ENCODE peak calls at places on chromosomes 5 and 9, in four cellular contexts. L is psoas muscle, U is cardiac muscle cell, X is cardiac fibroblast. Q is an unnamed sample.

GRCh38 chr9:36033788-36034187 is 2.9 kb upstream of the RECK start:
- DNase-seq in L (no peak), U (no peak), X (no peak), Q (no peak)

GRCh38 chr9:133737071-133737773 is 930 bp downstream of the SARDH start:
- DNase-seq in L (no peak), U (no peak), X (no peak), Q (no peak)

GRCh38 chr5:39533749-39534148 is 109.0 kb upstream of the DAB2 start:
- DNase-seq in L (no peak), U (no peak), X (no peak), Q (no peak)

GRCh38 chr5:119743927-119744326 is 114.6 kb downstream of the FAM170A start:
- DNase-seq in L (no peak), U (peak), X (peak), Q (peak)

GRCh38 chr9:98991981-98992884 is 48.5 kb downstream of the COL15A1 start:
- DNase-seq in L (no peak), U (no peak), X (no peak), Q (no peak)

GRCh38 chr5:135135530-135136201 is 101.6 kb upstream of the PITX1 start:
- DNase-seq in L (peak), U (no peak), X (peak), Q (peak)

GRCh38 chr9:78806492-78807160 is 509.7 kb downstream of the PSAT1 start:
- DNase-seq in L (no peak), U (no peak), X (no peak), Q (no peak)

GRCh38 chr5:9536717-9537116 is 9.2 kb downstream of the SEMA5A start:
- DNase-seq in L (no peak), U (no peak), X (no peak), Q (no peak)

GRCh38 chr5:126640867-126641266 is 40.1 kb downstream of the PHAX start:
- DNase-seq in L (no peak), U (no peak), X (no peak), Q (no peak)

GRCh38 chr9:104879555-104880318 is 48.2 kb downstream of the ABCA1 start:
- DNase-seq in L (no peak), U (peak), X (peak), Q (peak)

GRCh38 chr5:115685966-115686691 is 60.3 kb upstream of the TMED7 start:
- DNase-seq in L (no peak), U (peak), X (peak), Q (peak)

GRCh38 chr9:129802833-129803678 is at the start of gene TOR1B:
- DNase-seq in L (peak), U (peak), X (peak), Q (peak)
- TF ChIP-seq CTCF in L (no peak), U (no peak), X (no peak), Q (no peak)

DNA sequence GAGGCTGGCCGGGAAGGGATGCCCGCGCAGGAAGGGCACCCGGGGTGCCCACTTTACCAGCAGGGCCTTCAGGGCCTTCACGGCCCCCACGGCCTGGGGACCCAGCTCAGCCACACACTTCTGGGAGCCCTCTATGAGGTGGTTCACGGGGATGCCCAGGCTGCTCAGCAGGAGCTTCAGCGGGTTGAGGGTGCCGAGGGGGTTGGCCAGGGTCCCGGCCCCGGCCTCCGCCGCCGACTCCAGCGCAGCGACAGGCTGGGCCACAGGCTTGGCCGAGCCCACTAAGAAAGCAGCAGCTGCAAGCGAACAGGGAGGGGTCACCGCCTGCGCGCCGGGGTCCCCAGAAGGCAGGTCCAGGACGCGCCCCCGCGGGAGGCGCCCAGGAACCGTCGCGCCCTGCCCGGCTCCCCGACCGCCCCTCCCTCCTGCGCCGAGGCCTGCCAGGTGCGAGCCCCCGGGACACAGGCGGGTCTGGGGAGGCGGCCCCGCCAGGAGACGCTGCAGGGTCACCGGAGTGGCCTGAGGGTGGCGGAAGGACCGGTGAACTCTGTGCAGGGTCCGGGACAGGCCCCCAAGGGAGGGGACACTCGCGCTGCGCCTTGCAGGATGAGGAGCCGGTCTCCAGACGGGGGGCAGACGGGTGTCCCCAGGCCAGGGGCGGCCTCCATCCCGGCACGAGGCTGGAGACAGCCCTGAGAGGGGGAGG is 603 bp downstream of the SCGB3A1 start:
- DNase-seq in L (no peak), U (no peak), X (no peak), Q (no peak)
- H3K4me3 ChIP-seq in L (peak), U (peak), X (no peak), Q (no peak)

DNA sequence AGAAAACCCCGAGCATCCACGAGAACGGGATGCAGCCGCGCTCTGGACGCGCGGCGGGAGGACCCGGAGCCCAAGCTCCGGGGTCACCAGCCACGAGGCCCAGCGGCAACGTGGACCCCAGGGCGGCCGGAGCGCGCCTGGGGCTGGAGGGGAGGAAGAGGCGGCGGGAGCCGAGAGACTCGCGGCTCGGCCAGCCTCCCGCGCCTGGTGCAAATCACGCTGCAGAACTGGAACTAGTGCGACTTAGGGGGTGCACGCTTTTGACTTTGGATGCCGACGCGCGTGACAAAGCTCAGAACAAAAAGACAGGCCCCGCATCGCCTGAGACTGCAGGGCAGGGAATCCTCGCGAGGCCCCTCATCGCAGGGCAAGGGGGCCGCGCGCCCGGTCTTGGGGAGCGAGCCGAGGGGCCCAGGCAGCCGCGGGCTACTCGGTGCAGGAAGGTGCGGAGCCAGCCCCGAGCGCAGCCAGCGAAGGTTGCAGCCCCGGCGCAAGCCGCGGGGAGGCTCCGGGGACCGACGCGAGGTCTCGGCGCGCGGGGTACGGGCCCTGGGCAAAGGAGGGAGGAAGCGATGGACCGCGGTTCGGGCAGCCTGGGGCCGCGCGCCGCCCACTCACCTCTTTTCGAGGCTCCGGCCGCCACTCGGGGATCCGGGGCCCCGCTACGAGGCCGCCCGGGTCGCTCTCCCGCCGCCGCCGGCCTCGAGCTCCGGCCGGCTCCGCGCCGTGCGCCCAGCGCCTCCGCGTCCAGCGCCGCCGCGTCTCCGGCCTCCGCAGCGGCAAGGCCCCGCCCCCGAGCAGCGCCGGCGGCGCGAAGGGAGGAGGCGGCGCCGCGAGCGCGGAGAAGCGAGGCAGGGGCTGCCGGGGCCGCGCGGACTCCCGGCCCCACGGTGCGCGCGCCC is at the start of gene GOLM1:
- DNase-seq in L (peak), U (peak), X (peak), Q (peak)
- TF ChIP-seq CTCF in L (peak), U (peak), X (no peak), Q (peak)

GRCh38 chr9:128884164-128884563 is 2.2 kb downstream of the LRRC8A start:
- DNase-seq in L (no peak), U (no peak), X (no peak), Q (no peak)
- H3K4me3 ChIP-seq in L (peak), U (no peak), X (peak), Q (no peak)

GRCh38 chr9:108760841-108761240 is 94.9 kb downstream of the ACTL7B start:
- DNase-seq in L (no peak), U (no peak), X (no peak), Q (no peak)

GRCh38 chr9:108762348-108763055 is 93.3 kb downstream of the ACTL7B start:
- DNase-seq in L (no peak), U (no peak), X (no peak), Q (no peak)

GRCh38 chr9:108759835-108760234 is 96.0 kb downstream of the ACTL7B start:
- DNase-seq in L (no peak), U (no peak), X (no peak), Q (no peak)

GRCh38 chr9:108759399-108759798 is 96.4 kb downstream of the ACTL7B start:
- DNase-seq in L (no peak), U (no peak), X (no peak), Q (no peak)

GRCh38 chr9:108761530-108762347 is 94.0 kb downstream of the ACTL7B start:
- DNase-seq in L (peak), U (peak), X (peak), Q (peak)
- TF ChIP-seq CTCF in L (peak), U (peak), X (peak), Q (peak)

GRCh38 chr5:78760411-78761169 is 112.0 kb upstream of the LHFPL2 start:
- DNase-seq in L (no peak), U (no peak), X (no peak), Q (no peak)

GRCh38 chr5:78755822-78756429 is 107.4 kb upstream of the LHFPL2 start:
- DNase-seq in L (no peak), U (no peak), X (no peak), Q (peak)

GRCh38 chr5:78757269-78758053 is 108.9 kb upstream of the LHFPL2 start:
- DNase-seq in L (peak), U (no peak), X (peak), Q (peak)

GRCh38 chr5:78756853-78757252 is 108.3 kb upstream of the LHFPL2 start:
- DNase-seq in L (no peak), U (no peak), X (no peak), Q (no peak)

DNA sequence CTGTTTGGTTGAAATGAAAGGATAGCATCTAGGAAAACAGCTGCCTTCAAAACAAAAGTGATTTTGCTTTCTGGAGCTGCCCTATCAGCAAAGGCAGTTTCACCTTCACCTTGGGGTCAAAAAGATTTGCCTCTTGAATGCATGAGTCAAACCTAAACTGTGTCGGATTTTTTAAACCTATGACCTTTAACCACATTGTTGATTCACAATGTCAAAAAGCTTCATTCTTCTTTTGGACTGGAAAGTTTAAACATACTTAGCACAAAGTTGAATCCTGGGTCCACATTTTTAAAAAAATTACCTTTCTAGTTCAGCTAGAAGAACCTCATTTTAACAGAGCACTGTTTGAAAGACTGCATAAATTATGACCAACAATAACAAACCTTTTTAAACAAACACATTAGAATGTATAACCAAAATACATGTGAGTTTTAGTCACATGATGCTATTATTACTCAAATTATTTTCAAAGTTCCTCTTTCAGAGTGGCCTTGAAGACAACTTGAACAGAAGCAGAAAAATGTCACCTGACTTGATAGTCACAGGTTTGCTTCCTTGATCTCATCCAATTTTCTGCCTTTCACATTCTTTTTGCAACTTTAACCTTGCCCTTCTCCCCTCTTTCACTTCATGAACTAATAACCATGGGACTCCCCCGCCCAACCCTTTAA is 109.7 kb upstream of the LHFPL2 start:
- DNase-seq in L (no peak), U (no peak), X (no peak), Q (peak)
- H3K4me3 ChIP-seq in L (no peak), U (no peak), X (no peak), Q (no peak)

Q was measured in fibroblast of villous mesenchyme.